ENCODE peak calls at places on chromosome 10, in eight cellular contexts. T is epithelial cell of esophagus; F is brain pericyte; X is effector memory CD8-positive, alpha-beta T cell; I is right cardiac atrium; P is fibroblast of lung; L is nucleus accumbens; K is stimulated activated effector memory CD8-positive, alpha-beta T cell treated with anti-CD3 and anti-CD28 coated beads, Interleukin-12 subunit alpha, Interleukin-12 subunit beta, amount 100 ng/mL, for 72 hours. J is an unnamed sample.

GRCh38 chr10:18133046-18133445 is 7.2 kb upstream of the CACNB2 start:
- DNase-seq in T (no peak), F (no peak), X (no peak), I (no peak), P (no peak), L (no peak), K (no peak), J (no peak)

GRCh38 chr10:31262672-31263071 is 56.3 kb upstream of the ZEB1 start:
- DNase-seq in T (no peak), F (peak), X (no peak), I (no peak), P (peak), L (no peak), K (no peak), J (peak)

GRCh38 chr10:29392376-29393021 is 103.6 kb downstream of the LYZL1 start:
- DNase-seq in T (peak), F (no peak), X (peak), I (no peak), P (peak), L (no peak), K (no peak), J (peak)

GRCh38 chr10:127161482-127161881 is 34.9 kb downstream of the INSYN2A start:
- DNase-seq in T (no peak), F (no peak), X (no peak), I (no peak), P (no peak), L (no peak), K (no peak), J (no peak)

GRCh38 chr10:31368724-31369123 is 49.7 kb downstream of the ZEB1 start:
- DNase-seq in T (no peak), F (no peak), X (no peak), I (no peak), P (no peak), L (no peak), K (no peak), J (no peak)

GRCh38 chr10:129969528-129970264 is 5.6 kb upstream of the EBF3 start:
- DNase-seq in T (no peak), F (no peak), X (no peak), I (peak), P (no peak), L (no peak), K (no peak), J (no peak)

GRCh38 chr10:56537984-56538383 is 176.9 kb upstream of the ZWINT start:
- DNase-seq in T (peak), F (no peak), X (no peak), I (no peak), P (peak), L (no peak), K (no peak), J (no peak)

GRCh38 chr10:93945814-93946213 is 47.9 kb upstream of the PLCE1 start:
- DNase-seq in T (no peak), F (no peak), X (no peak), I (no peak), P (no peak), L (no peak), K (no peak), J (no peak)

GRCh38 chr10:42877496-42878030 is 95.0 kb downstream of the BMS1 start:
- DNase-seq in T (no peak), F (no peak), X (no peak), I (no peak), P (no peak), L (no peak), K (no peak), J (no peak)

GRCh38 chr10:121597504-121598241 is 571 bp downstream of the FGFR2 start:
- DNase-seq in T (peak), F (no peak), X (no peak), I (peak), P (no peak), L (no peak), K (no peak), J (no peak)

GRCh38 chr10:78905940-78906308 is 162.8 kb upstream of the ZMIZ1 start:
- DNase-seq in T (no peak), F (no peak), X (no peak), I (no peak), P (no peak), L (no peak), K (no peak), J (no peak)

GRCh38 chr10:110279062-110279986 is 25.4 kb downstream of the SMNDC1 start:
- DNase-seq in T (peak), F (peak), X (peak), I (no peak), P (peak), L (peak), K (no peak), J (peak)

GRCh38 chr10:71959526-71959925 is 4.7 kb upstream of the CHST3 start:
- DNase-seq in T (peak), F (no peak), X (no peak), I (no peak), P (no peak), L (no peak), K (no peak), J (no peak)

GRCh38 chr10:79144341-79145173 is 75.8 kb downstream of the ZMIZ1 start:
- DNase-seq in T (no peak), F (no peak), X (no peak), I (no peak), P (peak), L (no peak), K (no peak), J (no peak)

GRCh38 chr10:31020128-31020527 is 11.5 kb downstream of the ZNF438 start:
- DNase-seq in T (no peak), F (no peak), X (no peak), I (no peak), P (no peak), L (no peak), K (no peak), J (no peak)

GRCh38 chr10:63064706-63065105 is 68.4 kb upstream of the NRBF2 start:
- DNase-seq in T (peak), F (no peak), X (no peak), I (no peak), P (peak), L (no peak), K (no peak), J (no peak)

GRCh38 chr10:103800789-103801540 is 54.4 kb downstream of the SH3PXD2A start:
- DNase-seq in T (peak), F (no peak), X (peak), I (no peak), P (no peak), L (no peak), K (peak), J (no peak)

GRCh38 chr10:78277734-78278404 is 244.2 kb downstream of the RPS24 start:
- DNase-seq in T (peak), F (no peak), X (no peak), I (peak), P (peak), L (peak), K (no peak), J (peak)

GRCh38 chr10:91796332-91797076 is 1.7 kb upstream of the TNKS2 start:
- DNase-seq in T (peak), F (no peak), X (peak), I (peak), P (no peak), L (no peak), K (peak), J (no peak)

GRCh38 chr10:116723428-116724281 is 18.7 kb downstream of the HSPA12A start:
- DNase-seq in T (no peak), F (no peak), X (peak), I (no peak), P (no peak), L (no peak), K (no peak), J (no peak)

GRCh38 chr10:130844264-130844761 is 467.2 kb downstream of the TCERG1L start:
- DNase-seq in T (no peak), F (no peak), X (no peak), I (no peak), P (no peak), L (no peak), K (no peak), J (no peak)

GRCh38 chr10:110209926-110210662 is 2.7 kb downstream of the MXI1 start:
- DNase-seq in T (peak), F (no peak), X (no peak), I (peak), P (peak), L (peak), K (peak), J (peak)

GRCh38 chr10:132632091-132632561 is 94.5 kb downstream of the INPP5A start:
- DNase-seq in T (no peak), F (no peak), X (no peak), I (peak), P (no peak), L (no peak), K (no peak), J (no peak)

GRCh38 chr10:127524869-127525268 is 24.2 kb upstream of the NPS start:
- DNase-seq in T (peak), F (no peak), X (no peak), I (no peak), P (no peak), L (no peak), K (no peak), J (no peak)

GRCh38 chr10:84156768-84157167 is 16.8 kb upstream of the GPR15LG start:
- DNase-seq in T (peak), F (no peak), X (peak), I (no peak), P (no peak), L (no peak), K (peak), J (no peak)

J was measured in hepatic stellate cell.